ENCODE peak calls at places on chromosomes 3 and 15, in seven cellular contexts. T is K562, B is GM12878, O is HCT116, V is H1, X is HepG2, S is SK-N-SH. J is an unnamed sample.

GRCh38 chr3:170809021-170809974 is 60.7 kb downstream of the RPL22L1 start:
- DNase-seq in V (no peak), B (no peak), S (peak), T (peak), X (peak), O (peak), J (peak)

GRCh38 chr3:193650585-193650984 is 57.6 kb downstream of the OPA1 start:
- DNase-seq in B (no peak), X (no peak), O (no peak), S (no peak), V (no peak), T (no peak), J (no peak)

GRCh38 chr3:69304396-69304795 is 81.5 kb downstream of the FRMD4B start:
- DNase-seq in O (no peak), S (no peak), B (no peak), V (no peak), T (no peak), X (no peak), J (no peak)

GRCh38 chr3:72951259-72951722 is 45.3 kb upstream of the PPP4R2 start:
- DNase-seq in S (no peak), O (no peak), X (no peak), V (no peak), B (peak), T (no peak), J (no peak)

GRCh38 chr3:130834476-130834875 is 59.4 kb upstream of the ATP2C1 start:
- DNase-seq in X (no peak), T (no peak), S (no peak), B (no peak), O (no peak), V (no peak), J (no peak)

GRCh38 chr3:193262707-193263106 is 21.7 kb downstream of the PLAAT1 start:
- DNase-seq in S (no peak), X (no peak), T (no peak), O (no peak), V (no peak), B (no peak), J (peak)

GRCh38 chr3:62824965-62825592 is 50.1 kb downstream of the CADPS start:
- DNase-seq in V (no peak), X (no peak), O (no peak), S (no peak), B (no peak), T (no peak), J (no peak)

GRCh38 chr3:143152043-143152442 is 32.5 kb downstream of the CHST2 start:
- DNase-seq in S (no peak), O (no peak), X (no peak), T (no peak), B (no peak), V (no peak), J (no peak)

GRCh38 chr15:39028069-39028468 is 463.5 kb upstream of the RASGRP1 start:
- DNase-seq in O (no peak), V (no peak), X (no peak), S (no peak), T (no peak), B (no peak), J (no peak)

GRCh38 chr3:159898147-159898546 is 90.5 kb upstream of the IL12A start:
- DNase-seq in B (no peak), S (no peak), T (no peak), X (no peak), O (no peak), V (no peak), J (no peak)

GRCh38 chr3:127039719-127040118 is 56.8 kb downstream of the PLXNA1 start:
- DNase-seq in O (no peak), V (no peak), X (no peak), T (no peak), B (no peak), S (no peak), J (no peak)

GRCh38 chr3:127041933-127042332 is 59.0 kb downstream of the PLXNA1 start:
- DNase-seq in X (no peak), O (no peak), T (no peak), V (no peak), B (no peak), S (no peak), J (no peak)

GRCh38 chr3:127038923-127039581 is 56.1 kb downstream of the PLXNA1 start:
- DNase-seq in X (no peak), S (no peak), V (no peak), O (no peak), T (no peak), B (no peak), J (no peak)

GRCh38 chr3:127041264-127041820 is 58.4 kb downstream of the PLXNA1 start:
- DNase-seq in X (no peak), S (no peak), T (no peak), V (no peak), B (no peak), O (no peak), J (no peak)

DNA sequence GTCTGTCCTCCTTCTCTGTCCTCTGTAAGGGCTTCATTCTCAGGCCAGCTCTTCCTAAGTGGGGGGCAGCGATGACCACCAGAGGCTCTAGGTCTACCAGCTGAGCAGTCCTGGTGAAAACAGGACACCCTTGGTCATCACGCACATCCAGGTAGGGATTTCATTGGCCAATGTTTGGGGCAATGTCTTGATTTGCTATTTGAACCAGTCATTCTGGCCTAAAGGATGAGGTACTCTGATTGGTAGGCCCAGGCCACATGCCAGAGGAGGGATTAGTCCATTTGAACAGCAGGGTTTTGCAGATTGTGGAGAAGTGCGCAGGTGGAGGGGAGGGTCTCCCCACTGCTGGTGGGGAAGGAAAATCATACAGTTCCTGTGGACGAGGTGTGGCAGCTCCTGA is 57.3 kb downstream of the PLXNA1 start:
- DNase-seq in X (no peak), B (no peak), T (no peak), O (no peak), S (no peak), V (no peak), J (no peak)
- TF ChIP-seq JUND in X (no peak), B (no peak), T (no peak), O (no peak), S (no peak), V (no peak), J (no peak)

DNA sequence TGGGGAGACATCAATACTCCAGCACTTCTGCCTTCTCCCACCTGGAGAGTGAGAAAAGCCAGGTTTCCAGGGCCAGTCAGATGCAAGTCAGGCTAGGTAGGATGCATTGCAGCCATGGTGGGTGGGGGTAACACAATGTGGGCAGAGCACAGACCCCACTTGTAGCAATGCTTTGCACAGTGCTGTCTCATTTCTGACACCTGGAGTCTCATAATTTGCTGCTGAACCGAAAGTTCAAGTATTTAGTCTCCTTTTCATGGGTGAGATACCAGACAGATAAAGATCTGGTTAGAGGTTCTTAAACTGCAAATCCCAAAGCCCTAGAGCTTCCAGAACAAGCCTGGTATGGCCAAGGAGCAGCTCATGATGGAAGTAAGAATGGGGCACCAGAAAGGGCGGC is 880.3 kb upstream of the CFAP20DC start:
- DNase-seq in X (no peak), V (no peak), T (no peak), S (no peak), O (no peak), B (no peak), J (no peak)
- TF ChIP-seq JUND in X (no peak), V (no peak), T (no peak), S (no peak), O (no peak), B (no peak), J (no peak)

GRCh38 chr3:195461518-195462307 is 18.9 kb upstream of the ACAP2 start:
- DNase-seq in X (no peak), V (peak), O (no peak), B (no peak), S (peak), T (no peak), J (no peak)
- TF ChIP-seq JUND in X (no peak), V (no peak), O (no peak), B (no peak), S (no peak), T (no peak), J (no peak)

GRCh38 chr15:42832577-42832976 is 88.0 kb downstream of the TTBK2 start:
- DNase-seq in T (no peak), V (no peak), X (no peak), S (no peak), B (no peak), O (peak), J (no peak)
- TF ChIP-seq JUND in T (no peak), V (no peak), X (no peak), S (peak), B (no peak), O (peak), J (no peak)

GRCh38 chr3:14514323-14514720 is 25.8 kb downstream of the GRIP2 start:
- DNase-seq in V (no peak), X (no peak), O (no peak), T (no peak), B (no peak), S (no peak), J (no peak)
- TF ChIP-seq JUND in V (no peak), X (no peak), O (no peak), T (no peak), B (no peak), S (no peak), J (no peak)

DNA sequence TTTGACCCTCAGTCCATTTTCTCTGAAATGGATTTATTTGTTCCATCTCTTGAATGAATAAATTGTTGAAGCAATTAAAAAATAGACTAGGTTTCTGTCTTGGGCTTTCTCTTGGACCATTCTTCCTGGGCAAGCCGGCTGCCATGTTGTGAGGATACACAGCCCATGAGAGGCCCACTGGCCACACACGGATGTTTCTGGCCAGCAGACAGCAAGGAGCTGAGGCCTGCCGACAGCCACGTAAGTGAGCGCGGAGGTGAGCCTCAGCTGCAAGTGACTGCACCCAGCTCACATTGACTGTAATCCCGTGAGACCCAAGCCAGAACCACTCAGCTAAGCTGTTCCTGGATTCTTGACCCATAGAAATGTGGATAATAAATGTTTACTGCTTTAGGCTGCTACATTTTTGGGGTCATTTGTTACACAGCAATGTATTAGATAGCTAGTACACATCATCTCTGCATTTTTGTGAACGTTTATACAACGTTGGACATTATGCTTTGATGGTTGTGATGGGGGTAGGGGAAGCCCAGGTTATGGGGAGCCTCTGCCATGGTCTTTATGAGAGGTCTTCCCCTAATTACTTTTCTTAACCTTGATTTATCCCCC is 22.8 kb downstream of the IDH3A start:
- DNase-seq in T (no peak), V (no peak), S (no peak), O (no peak), X (no peak), B (no peak), J (no peak)
- TF ChIP-seq JUND in T (no peak), V (no peak), S (no peak), O (no peak), X (no peak), B (no peak), J (no peak)

J was measured in T47D.